ENCODE peak calls at places on chromosomes 6 and 20, in ten cellular contexts. W is cardiac muscle cell, F is adrenal gland, K is OCI-LY7, C is HL-60, I is stomach, V is epithelial cell of esophagus, Z is upper lobe of left lung, N is thoracic aorta, T is left ventricle myocardium inferior. H is an unnamed sample.

GRCh38 chr6:85453490-85453889 is 3.6 kb downstream of the NT5E start:
- DNase-seq in W (no peak), F (no peak), K (peak; percentile 14), C (no peak), I (no peak), V (no peak), Z (no peak), N (no peak), T (no peak), H (no peak)

GRCh38 chr6:149015877-149016525 is 269.2 kb downstream of the UST start:
- DNase-seq in W (no peak), F (no peak), K (no peak), C (no peak), I (no peak), V (no peak), Z (no peak), N (no peak), T (no peak), H (no peak)

GRCh38 chr6:89084542-89084941 is 4.0 kb downstream of the PNRC1 start:
- DNase-seq in W (no peak), F (no peak), K (no peak), C (no peak), I (no peak), V (no peak), Z (no peak), N (no peak), T (no peak), H (no peak)

GRCh38 chr6:149061933-149062332 is 255.6 kb upstream of the TAB2 start:
- DNase-seq in W (no peak), F (no peak), K (no peak), C (no peak), I (no peak), V (no peak), Z (no peak), N (no peak), T (no peak), H (no peak)

GRCh38 chr20:38094373-38094775 is 60.8 kb downstream of the RPRD1B start:
- DNase-seq in W (no peak), F (peak; percentile 87), K (peak; percentile 76), C (peak; percentile 82), I (peak; percentile 36), V (peak; percentile 77), Z (peak; percentile 72), N (no peak), T (peak; percentile 53), H (no peak)

GRCh38 chr6:134437376-134437775 is 119.5 kb upstream of the SGK1 start:
- DNase-seq in W (no peak), F (peak; percentile 36), K (peak; percentile 20), C (peak; percentile 18), I (no peak), V (peak; percentile 68), Z (peak; percentile 65), N (no peak), T (no peak), H (no peak)

GRCh38 chr6:135419162-135419561 is 78.4 kb downstream of the AHI1 start:
- DNase-seq in W (no peak), F (no peak), K (no peak), C (no peak), I (no peak), V (peak; percentile 3), Z (no peak), N (no peak), T (no peak), H (peak; percentile 60)

GRCh38 chr6:157244175-157244574 is 79.1 kb downstream of the TMEM242 start:
- DNase-seq in W (no peak), F (peak; percentile 61), K (no peak), C (no peak), I (no peak), V (peak; percentile 31), Z (no peak), N (no peak), T (no peak), H (peak; percentile 85)

GRCh38 chr6:1524040-1524480 is 85.7 kb upstream of the FOXC1 start:
- DNase-seq in W (peak; percentile 65), F (peak; percentile 55), K (no peak), C (peak; percentile 58), I (peak; percentile 29), V (peak; percentile 73), Z (peak; percentile 64), N (no peak), T (peak; percentile 77), H (no peak)
- TF ChIP-seq CTCF in W (peak; percentile 79), F (peak; percentile 40), K (no peak), C (no peak), I (no peak), V (peak; percentile 46), Z (peak; percentile 64), N (peak; percentile 70), T (peak; percentile 72), H (peak; percentile 71)

DNA sequence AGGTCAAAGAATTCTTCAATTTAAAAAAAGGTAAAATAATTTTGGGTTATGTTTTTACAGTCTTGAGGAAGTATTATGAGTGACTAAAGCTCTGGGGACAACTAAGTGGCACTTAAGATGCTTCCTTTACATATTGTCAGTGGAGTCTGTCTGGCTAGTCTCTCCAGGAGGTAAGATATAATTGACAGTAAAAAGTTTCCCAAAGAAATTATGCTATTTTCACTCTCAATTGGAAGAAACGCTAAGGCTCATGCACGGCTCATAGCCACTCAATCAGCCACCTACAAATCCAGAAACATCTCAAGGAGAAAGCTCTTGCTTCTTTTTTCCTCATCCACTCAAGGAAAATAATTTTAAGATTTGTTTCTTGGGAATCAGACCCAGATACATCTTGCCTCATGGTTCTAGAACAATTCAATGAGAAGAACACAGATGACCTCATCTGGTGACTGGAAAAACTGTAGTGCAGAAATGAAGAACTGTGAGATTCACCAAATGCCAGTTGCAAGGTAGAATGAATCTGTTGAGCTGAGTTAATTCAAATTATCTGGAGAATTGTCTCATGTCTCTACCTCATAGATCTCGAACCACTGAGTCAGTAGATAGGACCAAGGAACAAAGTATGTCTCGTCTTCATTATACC is 252.9 kb downstream of the TPBG start:
- DNase-seq in W (no peak), F (no peak), K (no peak), C (no peak), I (no peak), V (peak; percentile 7), Z (no peak), N (no peak), T (no peak), H (no peak)
- TF ChIP-seq CTCF in W (peak; percentile 15), F (no peak), K (no peak), C (no peak), I (no peak), V (peak; percentile 41), Z (no peak), N (no peak), T (no peak), H (no peak)

GRCh38 chr6:98838027-98838426 is 3.7 kb downstream of the POU3F2 start:
- DNase-seq in W (no peak), F (no peak), K (no peak), C (no peak), I (no peak), V (no peak), Z (no peak), N (no peak), T (no peak), H (no peak)

GRCh38 chr6:98841589-98842488 is 7.5 kb downstream of the POU3F2 start:
- DNase-seq in W (no peak), F (no peak), K (no peak), C (no peak), I (no peak), V (no peak), Z (no peak), N (no peak), T (no peak), H (no peak)

GRCh38 chr6:98841114-98841513 is 6.7 kb downstream of the POU3F2 start:
- DNase-seq in W (no peak), F (no peak), K (no peak), C (no peak), I (no peak), V (no peak), Z (no peak), N (no peak), T (no peak), H (no peak)

GRCh38 chr6:98840385-98840784 is 6.0 kb downstream of the POU3F2 start:
- DNase-seq in W (no peak), F (no peak), K (no peak), C (no peak), I (no peak), V (no peak), Z (no peak), N (no peak), T (no peak), H (no peak)

DNA sequence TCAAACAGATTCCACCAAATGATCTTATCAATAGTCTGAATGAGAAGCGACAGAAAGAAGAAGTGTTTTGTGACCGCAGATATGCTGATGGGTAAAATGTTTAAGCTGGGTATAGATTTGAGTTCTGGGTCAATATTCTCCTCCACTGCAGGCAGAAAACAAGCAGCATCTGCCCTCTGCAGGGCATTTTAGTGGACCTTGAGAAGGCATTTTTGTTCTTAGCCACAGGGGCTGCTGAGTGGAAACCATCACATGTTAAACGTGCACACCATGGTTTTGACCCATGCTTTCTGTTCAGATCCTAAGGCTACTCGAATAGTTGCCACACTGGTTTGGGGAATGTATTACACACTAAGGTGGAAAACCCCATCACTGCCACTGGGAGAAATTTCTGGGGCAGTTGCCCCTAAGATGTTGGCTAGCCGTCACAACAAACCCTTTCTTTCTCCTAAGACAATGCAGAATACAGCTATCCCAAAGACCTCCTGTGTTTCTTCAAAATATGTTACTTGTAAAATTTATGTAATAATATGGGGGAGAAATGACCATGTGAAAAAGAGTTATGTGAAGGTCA is 5.5 kb downstream of the POU3F2 start:
- DNase-seq in W (peak; percentile 43), F (no peak), K (no peak), C (no peak), I (no peak), V (no peak), Z (no peak), N (no peak), T (no peak), H (no peak)
- TF ChIP-seq CTCF in W (peak; percentile 39), F (no peak), K (no peak), C (no peak), I (no peak), V (peak; percentile 12), Z (no peak), N (no peak), T (no peak), H (peak; percentile 34)

GRCh38 chr20:20196610-20197009 is 144.3 kb downstream of the CFAP61 start:
- DNase-seq in W (no peak), F (no peak), K (no peak), C (no peak), I (no peak), V (no peak), Z (no peak), N (no peak), T (no peak), H (no peak)

GRCh38 chr20:20201124-20201523 is 148.8 kb downstream of the CFAP61 start:
- DNase-seq in W (no peak), F (no peak), K (no peak), C (peak; percentile 10), I (no peak), V (no peak), Z (no peak), N (no peak), T (no peak), H (no peak)

GRCh38 chr20:20199338-20200160 is 147.2 kb downstream of the CFAP61 start:
- DNase-seq in W (no peak), F (no peak), K (no peak), C (no peak), I (no peak), V (no peak), Z (no peak), N (no peak), T (no peak), H (no peak)

GRCh38 chr20:20195011-20195705 is 142.8 kb downstream of the CFAP61 start:
- DNase-seq in W (peak; percentile 61), F (no peak), K (no peak), C (no peak), I (no peak), V (no peak), Z (no peak), N (no peak), T (peak; percentile 62), H (no peak)

DNA sequence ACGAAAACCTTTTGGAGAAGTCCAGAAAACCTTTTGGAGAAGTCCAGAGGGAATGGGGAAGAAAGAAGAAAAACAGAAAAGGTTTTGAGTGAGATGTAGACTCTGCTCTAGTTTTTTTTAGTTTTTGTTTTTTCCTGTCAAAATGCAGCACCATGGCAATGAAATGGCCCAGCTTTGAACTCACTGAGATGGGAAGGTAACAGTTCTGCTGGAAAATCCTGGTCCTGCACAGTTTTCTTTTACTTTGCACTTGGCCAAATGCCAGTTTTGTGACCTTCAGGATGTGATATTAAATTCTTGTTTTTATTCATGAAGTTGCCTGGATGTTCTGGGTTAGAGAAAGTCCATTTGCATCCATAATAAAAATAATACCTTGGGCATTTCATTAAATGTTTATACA is 145.7 kb downstream of the CFAP61 start:
- DNase-seq in W (no peak), F (no peak), K (no peak), C (no peak), I (no peak), V (no peak), Z (no peak), N (no peak), T (no peak), H (no peak)
- TF ChIP-seq CTCF in W (no peak), F (no peak), K (no peak), C (no peak), I (no peak), V (no peak), Z (no peak), N (no peak), T (no peak), H (no peak)